ENCODE peak calls at places on chromosomes 7 and 10, in five cellular contexts. F, K, O, X and E are unnamed samples.

GRCh38 chr10:79374312-79375191 is 27.3 kb downstream of the PPIF start:
- DNase-seq in X (peak; percentile 80), O (peak; percentile 69), F (peak; percentile 85), K (peak; percentile 84), E (peak; percentile 61)

GRCh38 chr10:119421887-119422684 is 120.4 kb downstream of the RGS10 start:
- DNase-seq in F (no peak), K (peak; percentile 92), O (peak; percentile 64), X (no peak), E (no peak)

GRCh38 chr7:26853788-26854393 is 10.5 kb downstream of the SKAP2 start:
- DNase-seq in K (peak; percentile 70), X (no peak), O (peak; percentile 79), F (no peak), E (peak; percentile 38)

GRCh38 chr7:49580000-49580399 is 193.4 kb upstream of the VWC2 start:
- DNase-seq in X (no peak), F (no peak), K (no peak), O (no peak), E (no peak)

GRCh38 chr7:19488056-19488455 is 220.8 kb downstream of the POLR1F start:
- DNase-seq in F (no peak), K (no peak), O (no peak), X (no peak), E (no peak)

GRCh38 chr7:156703209-156703608 is 62.6 kb downstream of the RNF32 start:
- DNase-seq in X (no peak), K (no peak), O (peak; percentile 2), F (no peak), E (no peak)

GRCh38 chr7:21128418-21128817 is 299.5 kb upstream of the SP4 start:
- DNase-seq in X (no peak), K (no peak), F (no peak), O (no peak), E (no peak)

GRCh38 chr7:131665021-131665420 is 108.6 kb upstream of the PODXL start:
- DNase-seq in X (no peak), O (no peak), F (no peak), K (no peak), E (no peak)

GRCh38 chr7:73844848-73845460 is 2.6 kb upstream of the METTL27 start:
- DNase-seq in F (no peak), X (no peak), K (peak; percentile 89), O (peak; percentile 73), E (peak; percentile 88)

GRCh38 chr10:127485153-127485857 is 63.8 kb upstream of the NPS start:
- DNase-seq in O (peak; percentile 51), X (no peak), K (peak; percentile 15), F (peak; percentile 47), E (peak; percentile 6)

GRCh38 chr7:40826419-40827216 is 691.8 kb downstream of the SUGCT start:
- DNase-seq in K (peak; percentile 83), F (no peak), O (no peak), X (no peak), E (peak; percentile 84)

GRCh38 chr7:122887198-122887597 is 938 bp upstream of the CADPS2 start:
- DNase-seq in K (peak; percentile 44), X (peak; percentile 86), F (peak; percentile 10), O (peak; percentile 72), E (no peak)

GRCh38 chr7:42747073-42747472 is 164.8 kb downstream of the C7orf25 start:
- DNase-seq in F (no peak), O (peak; percentile 32), X (no peak), K (no peak), E (no peak)

GRCh38 chr7:133121175-133121844 is 39.4 kb upstream of the CHCHD3 start:
- DNase-seq in O (no peak), X (no peak), F (no peak), K (no peak), E (no peak)

GRCh38 chr10:71835671-71836593 is 15.1 kb downstream of the PSAP start:
- DNase-seq in X (peak; percentile 82), O (peak; percentile 99), K (peak; percentile 97), F (no peak), E (peak; percentile 83)

GRCh38 chr7:44094796-44095592 is 9.2 kb upstream of the AEBP1 start:
- DNase-seq in K (no peak), F (no peak), X (no peak), O (no peak), E (no peak)

GRCh38 chr7:30752979-30753378 is 1.0 kb downstream of the INMT start:
- DNase-seq in F (no peak), X (peak; percentile 76), K (peak; percentile 66), O (peak; percentile 66), E (no peak)

GRCh38 chr7:130937016-130937415 is 203.0 kb upstream of the KLF14 start:
- DNase-seq in O (no peak), K (no peak), F (no peak), X (no peak), E (no peak)

GRCh38 chr7:106568680-106569499 is 92.1 kb downstream of the CCDC71L start:
- DNase-seq in F (no peak), K (peak; percentile 94), O (peak; percentile 80), X (no peak), E (peak; percentile 75)

GRCh38 chr7:50538478-50538877 is 26.7 kb downstream of the DDC start:
- DNase-seq in X (no peak), F (no peak), O (no peak), K (no peak), E (no peak)

GRCh38 chr7:137482466-137482865 is 138.9 kb upstream of the PTN start:
- DNase-seq in K (no peak), O (no peak), F (no peak), X (no peak), E (no peak)

GRCh38 chr7:156173748-156174353 is 361.6 kb upstream of the SHH start:
- DNase-seq in F (no peak), X (no peak), O (no peak), K (no peak), E (no peak)

GRCh38 chr7:116380030-116380429 is 119.5 kb upstream of the CAV2 start:
- DNase-seq in O (peak; percentile 43), X (no peak), K (peak; percentile 76), F (no peak), E (no peak)
- TF ChIP-seq CTCF in O (no peak), X (no peak), K (no peak), F (no peak), E (no peak)

DNA sequence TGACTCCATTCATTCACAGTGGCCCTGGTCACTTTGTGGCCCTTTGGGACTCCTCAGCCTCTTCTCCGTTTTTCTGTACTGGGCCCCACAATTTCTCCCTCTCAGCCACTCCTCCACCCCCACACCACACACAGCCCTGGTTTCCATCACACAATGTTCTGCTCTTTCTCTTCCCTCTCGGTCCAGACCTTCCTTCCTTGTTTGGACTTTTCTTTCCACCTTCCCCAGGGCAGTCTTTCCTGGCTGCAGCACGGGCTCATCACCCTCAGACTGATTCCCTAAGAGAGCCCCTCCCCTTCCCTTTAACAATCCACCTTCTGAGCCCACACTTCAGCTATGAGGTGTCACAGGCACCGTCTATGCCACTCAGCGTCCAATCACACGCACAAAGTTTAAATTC is 25.7 kb downstream of the CPXM2 start:
- DNase-seq in K (no peak), X (no peak), O (no peak), F (no peak), E (no peak)
- TF ChIP-seq CTCF in K (no peak), X (no peak), O (no peak), F (no peak), E (no peak)

DNA sequence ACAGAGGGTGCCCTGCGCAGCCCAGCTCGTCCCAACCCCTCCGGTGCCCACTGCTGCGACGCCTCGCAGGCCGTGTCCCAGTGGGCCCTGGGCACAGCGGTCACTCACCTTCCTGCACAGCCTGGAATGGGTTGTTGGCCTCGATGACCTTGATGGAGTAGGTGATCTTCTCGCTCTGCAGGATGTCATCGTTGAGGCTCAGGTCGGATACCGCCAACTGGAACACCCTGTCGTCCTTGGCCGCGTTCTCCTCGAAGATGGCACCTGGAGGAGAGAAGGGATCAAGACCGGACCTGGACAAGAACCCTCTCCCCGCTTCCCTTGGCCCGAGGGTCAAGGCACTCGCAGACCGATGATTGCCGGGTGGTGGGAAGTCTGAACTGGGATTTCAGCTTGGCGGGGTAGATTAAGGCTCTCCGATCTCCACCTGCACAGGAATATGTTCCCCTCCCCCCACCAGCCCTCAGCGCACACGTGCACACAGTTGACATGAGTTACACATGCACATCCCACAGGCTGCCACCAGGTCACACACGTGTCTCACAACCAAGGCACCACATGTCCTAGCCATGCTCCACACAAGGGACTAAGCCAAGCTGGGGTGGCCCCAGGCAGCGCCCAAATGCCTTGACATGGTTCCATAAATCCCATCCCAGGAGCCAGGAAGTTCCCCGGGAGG is 2.6 kb downstream of the GRID1 start:
- DNase-seq in K (no peak), X (no peak), F (no peak), O (no peak), E (no peak)
- TF ChIP-seq CTCF in K (no peak), X (no peak), F (no peak), O (no peak), E (no peak)

DNA sequence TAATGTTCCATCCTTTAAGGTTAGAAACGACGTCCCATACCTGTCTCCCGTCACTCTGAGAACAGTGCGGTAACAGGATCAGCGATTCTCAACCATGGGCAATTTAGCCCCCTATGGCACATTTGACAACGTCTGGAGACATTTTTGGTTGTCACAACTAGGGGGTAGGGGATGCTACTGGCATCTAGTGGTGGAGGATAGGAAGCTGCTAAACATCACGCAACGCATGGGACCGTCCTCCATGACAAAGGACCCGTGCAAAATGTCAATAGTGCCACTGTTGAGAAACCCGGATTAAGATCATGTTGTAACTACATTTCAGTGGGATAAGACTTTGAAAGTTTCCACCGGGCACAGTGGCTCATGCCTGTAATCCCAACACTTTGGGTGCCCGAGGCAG is 5.0 kb upstream of the PAXIP1 start:
- DNase-seq in K (peak; percentile 27), F (peak; percentile 25), O (peak; percentile 11), X (no peak), E (no peak)
- TF ChIP-seq CTCF in K (no peak), F (peak; percentile 30), O (peak; percentile 24), X (no peak), E (peak; percentile 32)

GRCh38 chr10:125977206-125977605 is 80.8 kb downstream of the FANK1 start:
- DNase-seq in F (no peak), X (no peak), O (no peak), K (no peak), E (no peak)
- TF ChIP-seq CTCF in F (no peak), X (no peak), O (peak; percentile 20), K (no peak), E (no peak)

GRCh38 chr7:54546081-54546985 is 4.2 kb downstream of the VSTM2A start:
- DNase-seq in O (no peak), K (peak; percentile 4), F (peak; percentile 47), X (no peak), E (no peak)
- TF ChIP-seq CTCF in O (peak; percentile 2), K (no peak), F (peak; percentile 22), X (no peak), E (no peak)